ENCODE peak calls at places on chromosomes 3 and 15, in ten cellular contexts. One of them, this sample, is unnamed.

GRCh38 chr15:86743283-86743903 is 663.7 kb downstream of the AGBL1 start:
- DNase-seq in skeletal muscle cell: no peak
- DNase-seq in upper lobe of right lung: no peak
- DNase-seq in HS-5: no peak
- DNase-seq in effector CD4-positive, alpha-beta T cell: peak
- DNase-seq in choroid plexus epithelial cell: no peak
- DNase-seq in ovary: no peak
- DNase-seq in NCI-H1694 treated with DMSO at 0.1 percent for 48 hours: peak
- DNase-seq in HCEC 1CT: no peak
- DNase-seq in LoVo: peak
- DNase-seq in this sample: no peak

GRCh38 chr3:87436781-87437543 is 160.6 kb upstream of the POU1F1 start:
- DNase-seq in upper lobe of right lung: no peak
- DNase-seq in choroid plexus epithelial cell: peak
- DNase-seq in skeletal muscle cell: peak
- DNase-seq in effector CD4-positive, alpha-beta T cell: no peak
- DNase-seq in NCI-H1694 treated with DMSO at 0.1 percent for 48 hours: no peak
- DNase-seq in HS-5: peak
- DNase-seq in HCEC 1CT: no peak
- DNase-seq in ovary: no peak
- DNase-seq in LoVo: no peak
- DNase-seq in this sample: no peak

GRCh38 chr15:64051645-64052259 is 5.5 kb upstream of the DAPK2 start:
- DNase-seq in LoVo: no peak
- DNase-seq in skeletal muscle cell: no peak
- DNase-seq in NCI-H1694 treated with DMSO at 0.1 percent for 48 hours: no peak
- DNase-seq in ovary: no peak
- DNase-seq in choroid plexus epithelial cell: no peak
- DNase-seq in effector CD4-positive, alpha-beta T cell: no peak
- DNase-seq in upper lobe of right lung: no peak
- DNase-seq in HCEC 1CT: no peak
- DNase-seq in HS-5: no peak
- DNase-seq in this sample: no peak

GRCh38 chr3:46695177-46695961 is 1.9 kb upstream of the ALS2CL start:
- DNase-seq in effector CD4-positive, alpha-beta T cell: no peak
- DNase-seq in HCEC 1CT: no peak
- DNase-seq in HS-5: no peak
- DNase-seq in skeletal muscle cell: no peak
- DNase-seq in LoVo: no peak
- DNase-seq in upper lobe of right lung: peak
- DNase-seq in choroid plexus epithelial cell: no peak
- DNase-seq in ovary: peak
- DNase-seq in NCI-H1694 treated with DMSO at 0.1 percent for 48 hours: no peak
- DNase-seq in this sample: no peak

GRCh38 chr3:9715127-9715526 is 11.5 kb downstream of the CPNE9 start:
- DNase-seq in choroid plexus epithelial cell: no peak
- DNase-seq in effector CD4-positive, alpha-beta T cell: no peak
- DNase-seq in NCI-H1694 treated with DMSO at 0.1 percent for 48 hours: no peak
- DNase-seq in upper lobe of right lung: no peak
- DNase-seq in ovary: no peak
- DNase-seq in LoVo: no peak
- DNase-seq in HS-5: no peak
- DNase-seq in HCEC 1CT: no peak
- DNase-seq in skeletal muscle cell: no peak
- DNase-seq in this sample: no peak

GRCh38 chr3:56914646-56915045 is 112.9 kb upstream of the ARHGEF3 start:
- DNase-seq in effector CD4-positive, alpha-beta T cell: no peak
- DNase-seq in ovary: no peak
- DNase-seq in skeletal muscle cell: no peak
- DNase-seq in HCEC 1CT: no peak
- DNase-seq in NCI-H1694 treated with DMSO at 0.1 percent for 48 hours: no peak
- DNase-seq in LoVo: no peak
- DNase-seq in HS-5: no peak
- DNase-seq in choroid plexus epithelial cell: no peak
- DNase-seq in upper lobe of right lung: no peak
- DNase-seq in this sample: no peak

GRCh38 chr3:8983591-8983990 is 20.3 kb upstream of the RAD18 start:
- DNase-seq in HCEC 1CT: no peak
- DNase-seq in NCI-H1694 treated with DMSO at 0.1 percent for 48 hours: no peak
- DNase-seq in upper lobe of right lung: no peak
- DNase-seq in HS-5: no peak
- DNase-seq in ovary: no peak
- DNase-seq in effector CD4-positive, alpha-beta T cell: no peak
- DNase-seq in LoVo: no peak
- DNase-seq in choroid plexus epithelial cell: no peak
- DNase-seq in skeletal muscle cell: no peak
- DNase-seq in this sample: no peak

GRCh38 chr3:127535901-127536817 is 54.4 kb downstream of the TPRA1 start:
- DNase-seq in HS-5: no peak
- DNase-seq in NCI-H1694 treated with DMSO at 0.1 percent for 48 hours: no peak
- DNase-seq in LoVo: no peak
- DNase-seq in skeletal muscle cell: no peak
- DNase-seq in ovary: no peak
- DNase-seq in effector CD4-positive, alpha-beta T cell: no peak
- DNase-seq in upper lobe of right lung: no peak
- DNase-seq in choroid plexus epithelial cell: no peak
- DNase-seq in HCEC 1CT: no peak
- DNase-seq in this sample: no peak

GRCh38 chr15:99438691-99439523 is 126.9 kb upstream of the MEF2A start:
- DNase-seq in NCI-H1694 treated with DMSO at 0.1 percent for 48 hours: no peak
- DNase-seq in upper lobe of right lung: no peak
- DNase-seq in choroid plexus epithelial cell: peak
- DNase-seq in HS-5: no peak
- DNase-seq in effector CD4-positive, alpha-beta T cell: no peak
- DNase-seq in HCEC 1CT: no peak
- DNase-seq in LoVo: no peak
- DNase-seq in ovary: no peak
- DNase-seq in skeletal muscle cell: no peak
- DNase-seq in this sample: no peak

GRCh38 chr3:192183109-192183508 is 544.2 kb downstream of the FGF12 start:
- DNase-seq in upper lobe of right lung: no peak
- DNase-seq in choroid plexus epithelial cell: no peak
- DNase-seq in skeletal muscle cell: no peak
- DNase-seq in LoVo: no peak
- DNase-seq in HCEC 1CT: no peak
- DNase-seq in ovary: no peak
- DNase-seq in effector CD4-positive, alpha-beta T cell: no peak
- DNase-seq in NCI-H1694 treated with DMSO at 0.1 percent for 48 hours: no peak
- DNase-seq in HS-5: no peak
- DNase-seq in this sample: no peak

GRCh38 chr3:56864090-56864489 is 62.3 kb upstream of the ARHGEF3 start:
- DNase-seq in LoVo: no peak
- DNase-seq in choroid plexus epithelial cell: no peak
- DNase-seq in HCEC 1CT: no peak
- DNase-seq in NCI-H1694 treated with DMSO at 0.1 percent for 48 hours: no peak
- DNase-seq in upper lobe of right lung: no peak
- DNase-seq in skeletal muscle cell: no peak
- DNase-seq in HS-5: no peak
- DNase-seq in ovary: no peak
- DNase-seq in effector CD4-positive, alpha-beta T cell: no peak
- DNase-seq in this sample: no peak

GRCh38 chr15:60038111-60038521 is 34.0 kb downstream of the FOXB1 start:
- DNase-seq in upper lobe of right lung: no peak
- DNase-seq in HS-5: no peak
- DNase-seq in NCI-H1694 treated with DMSO at 0.1 percent for 48 hours: peak
- DNase-seq in LoVo: no peak
- DNase-seq in ovary: no peak
- DNase-seq in HCEC 1CT: no peak
- DNase-seq in choroid plexus epithelial cell: no peak
- DNase-seq in effector CD4-positive, alpha-beta T cell: no peak
- DNase-seq in skeletal muscle cell: no peak
- DNase-seq in this sample: no peak